ENCODE peak calls at places on chromosomes 1 and 21, in nine cellular contexts. G, A, V, T, U, S, P, K and W are unnamed samples.

GRCh38 chr1:184595609-184596008 is 159.0 kb downstream of the EDEM3 start:
- DNase-seq in G (peak), A (peak), V (no peak), T (no peak), U (no peak), S (no peak), P (no peak), K (peak), W (no peak)

GRCh38 chr1:117760069-117760468 is 154.2 kb downstream of the TENT5C start:
- DNase-seq in G (no peak), A (no peak), V (no peak), T (no peak), U (no peak), S (peak), P (no peak), K (no peak), W (no peak)

GRCh38 chr1:56584910-56585528 is 5.7 kb upstream of the PLPP3 start:
- DNase-seq in G (peak), A (peak), V (peak), T (peak), U (peak), S (peak), P (peak), K (peak), W (peak)

GRCh38 chr1:36008546-36009197 is 75.2 kb upstream of the TEKT2 start:
- DNase-seq in G (peak), A (peak), V (no peak), T (no peak), U (no peak), S (peak), P (no peak), K (peak), W (no peak)

GRCh38 chr1:180662709-180663108 is 30.9 kb downstream of the XPR1 start:
- DNase-seq in G (no peak), A (no peak), V (no peak), T (no peak), U (no peak), S (no peak), P (no peak), K (no peak), W (no peak)

GRCh38 chr1:59077739-59078503 is 219.0 kb upstream of the FGGY start:
- DNase-seq in G (no peak), A (no peak), V (no peak), T (no peak), U (no peak), S (no peak), P (no peak), K (no peak), W (no peak)

GRCh38 chr1:37475380-37476086 is 1.2 kb downstream of the ZC3H12A start:
- DNase-seq in G (no peak), A (peak), V (no peak), T (no peak), U (no peak), S (peak), P (no peak), K (no peak), W (no peak)

GRCh38 chr1:2347409-2347785 is 44.0 kb downstream of the MORN1 start:
- DNase-seq in G (no peak), A (no peak), V (no peak), T (no peak), U (no peak), S (no peak), P (no peak), K (no peak), W (no peak)

DNA sequence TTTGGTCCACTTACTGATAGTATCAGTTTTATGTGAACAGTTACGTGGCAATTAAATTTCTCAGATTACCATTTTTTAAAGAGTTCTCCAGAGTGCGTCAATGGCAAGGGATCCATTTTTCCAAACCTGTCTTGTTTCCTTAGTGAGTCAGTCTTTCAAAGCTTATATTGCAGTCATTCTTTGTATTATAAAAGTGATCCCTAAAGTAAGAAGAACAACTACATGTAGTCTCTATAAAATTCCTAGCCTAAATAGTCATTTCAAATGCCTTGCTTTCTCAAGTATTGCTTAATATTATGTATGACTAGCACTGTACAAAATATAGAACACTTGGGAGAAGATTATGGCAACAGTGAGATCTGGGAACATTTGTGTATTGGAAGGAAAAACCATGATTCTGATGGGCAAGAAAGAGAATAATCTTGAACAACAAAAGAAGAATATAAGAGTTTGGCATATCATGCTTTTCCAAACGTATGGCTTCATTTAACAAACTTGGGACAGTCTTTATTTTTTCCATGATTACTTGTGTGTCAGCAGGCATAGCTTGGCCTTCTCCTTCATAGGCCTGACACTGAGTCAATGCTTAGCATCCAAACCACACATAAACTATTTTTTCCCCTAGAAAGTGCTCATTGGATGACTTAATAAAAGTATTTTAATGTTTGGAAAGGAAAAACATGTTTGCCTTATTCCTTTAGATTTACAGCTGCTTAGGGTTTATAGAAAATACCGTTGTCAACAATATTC is 547.4 kb downstream of the LTN1 start:
- DNase-seq in G (peak), A (peak), V (no peak), T (no peak), U (no peak), S (no peak), P (no peak), K (peak), W (no peak)
- TF ChIP-seq CTCF in G (no peak), A (no peak), V (no peak), T (no peak), U (no peak), S (no peak), P (no peak), K (no peak), W (no peak)

GRCh38 chr1:164921493-164921892 is 362.5 kb downstream of the PBX1 start:
- DNase-seq in G (no peak), A (no peak), V (no peak), T (no peak), U (no peak), S (no peak), P (no peak), K (no peak), W (no peak)
- TF ChIP-seq CTCF in G (no peak), A (no peak), V (no peak), T (no peak), U (no peak), S (no peak), P (no peak), K (no peak), W (no peak)

GRCh38 chr1:195715652-195716051 is 892.6 kb downstream of the KCNT2 start:
- DNase-seq in G (no peak), A (no peak), V (no peak), T (no peak), U (no peak), S (no peak), P (no peak), K (no peak), W (no peak)

GRCh38 chr1:195714248-195714647 is 894.0 kb downstream of the KCNT2 start:
- DNase-seq in G (peak), A (peak), V (no peak), T (no peak), U (no peak), S (no peak), P (no peak), K (peak), W (no peak)

GRCh38 chr1:195721210-195721971 is 886.8 kb downstream of the KCNT2 start:
- DNase-seq in G (no peak), A (no peak), V (no peak), T (no peak), U (no peak), S (no peak), P (no peak), K (peak), W (no peak)

DNA sequence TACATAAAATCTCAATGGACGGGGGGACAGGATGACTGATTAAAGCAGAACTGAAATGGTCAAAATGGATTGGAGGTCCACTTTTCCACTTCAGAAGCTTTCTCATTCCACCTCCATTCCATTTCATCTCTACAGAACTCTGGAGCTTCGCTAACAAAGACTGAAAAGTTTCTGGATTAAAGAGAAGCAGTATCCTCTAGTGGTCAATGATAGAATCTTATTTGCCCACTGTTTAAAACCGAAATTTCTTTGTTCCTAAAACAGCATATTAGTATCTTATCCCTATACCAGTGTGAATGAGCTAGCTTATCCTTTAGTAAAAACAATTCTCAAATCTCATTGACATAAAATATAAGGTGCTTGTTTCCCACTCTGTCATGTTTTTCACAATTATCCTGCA is 890.6 kb downstream of the KCNT2 start:
- DNase-seq in G (peak), A (peak), V (no peak), T (no peak), U (no peak), S (no peak), P (no peak), K (peak), W (no peak)
- TF ChIP-seq CTCF in G (peak), A (peak), V (no peak), T (no peak), U (no peak), S (no peak), P (peak), K (peak), W (no peak)

DNA sequence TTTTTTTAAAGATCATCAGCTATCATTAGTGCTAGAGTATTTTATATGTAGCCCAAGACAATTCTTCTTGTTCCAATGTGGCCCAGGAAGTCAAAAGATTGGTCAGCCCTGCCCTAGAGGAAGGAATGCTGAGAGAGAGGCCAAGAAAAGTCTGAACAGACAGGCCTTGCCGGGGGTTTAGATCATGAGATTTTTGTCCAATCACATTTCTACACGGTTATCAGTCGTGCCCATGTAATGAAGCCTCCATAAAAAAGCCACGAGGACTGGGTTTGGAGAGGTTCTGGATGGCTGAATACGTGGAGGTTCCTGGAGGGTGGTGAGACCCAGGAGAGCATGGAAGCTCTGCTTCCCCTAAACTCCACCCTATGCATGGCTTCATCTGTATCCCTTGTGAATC is 24.3 kb upstream of the ENO1 start:
- DNase-seq in G (peak), A (peak), V (no peak), T (no peak), U (no peak), S (no peak), P (no peak), K (peak), W (no peak)
- TF ChIP-seq CTCF in G (peak), A (no peak), V (no peak), T (no peak), U (no peak), S (no peak), P (no peak), K (no peak), W (no peak)

GRCh38 chr1:155193275-155193990 is 14.3 kb downstream of the THBS3 start:
- DNase-seq in G (peak), A (peak), V (peak), T (peak), U (peak), S (peak), P (peak), K (peak), W (peak)
- TF ChIP-seq CTCF in G (peak), A (peak), V (peak), T (peak), U (peak), S (peak), P (peak), K (peak), W (peak)